ENCODE peak calls at places on chromosome 20, in four cellular contexts. S is left cardiac atrium, Z is head of caudate nucleus, L is HCT116. Y is an unnamed sample.

GRCh38 chr20:20457392-20458126 is 89.7 kb downstream of the INSM1 start:
- DNase-seq in S (no peak), Z (no peak), L (no peak), Y (no peak)

GRCh38 chr20:18224968-18225568 is 63.3 kb upstream of the ZNF133 start:
- DNase-seq in S (peak; percentile 49), Z (peak; percentile 31), L (peak; percentile 12), Y (no peak)

GRCh38 chr20:11850901-11851300 is 66.8 kb upstream of the BTBD3 start:
- DNase-seq in S (no peak), Z (no peak), L (peak; percentile 10), Y (no peak)

GRCh38 chr20:52972965-52973819 is 1.0 kb downstream of the TSHZ2 start:
- DNase-seq in S (peak; percentile 24), Z (no peak), L (no peak), Y (no peak)

GRCh38 chr20:36720510-36720909 is 25.4 kb downstream of the NDRG3 start:
- DNase-seq in S (no peak), Z (no peak), L (no peak), Y (no peak)

GRCh38 chr20:51339721-51340450 is 202.6 kb downstream of the NFATC2 start:
- DNase-seq in S (no peak), Z (no peak), L (no peak), Y (no peak)

GRCh38 chr20:60599381-60599780 is 641.2 kb downstream of the CDH26 start:
- DNase-seq in S (no peak), Z (no peak), L (no peak), Y (no peak)

GRCh38 chr20:25082498-25082873 is 545 bp upstream of the VSX1 start:
- DNase-seq in S (no peak), Z (no peak), L (no peak), Y (no peak)

GRCh38 chr20:17515053-17515452 is 16.1 kb downstream of the BFSP1 start:
- DNase-seq in S (no peak), Z (no peak), L (no peak), Y (no peak)

GRCh38 chr20:60055740-60056139 is 97.5 kb downstream of the CDH26 start:
- DNase-seq in S (peak; percentile 64), Z (peak; percentile 53), L (no peak), Y (no peak)

GRCh38 chr20:24084281-24084680 is 95.7 kb upstream of the GGTLC1 start:
- DNase-seq in S (no peak), Z (no peak), L (no peak), Y (no peak)

GRCh38 chr20:33482581-33482980 is 7.3 kb upstream of the CBFA2T2 start:
- DNase-seq in S (no peak), Z (no peak), L (no peak), Y (no peak)

GRCh38 chr20:8331740-8332412 is 199.8 kb downstream of the PLCB1 start:
- DNase-seq in S (peak; percentile 60), Z (peak; percentile 55), L (no peak), Y (no peak)

GRCh38 chr20:10524034-10524476 is 89.0 kb downstream of the SLX4IP start:
- DNase-seq in S (peak; percentile 63), Z (no peak), L (no peak), Y (peak; percentile 82)

GRCh38 chr20:45968801-45969711 is 2.9 kb downstream of the ZNF335 start:
- DNase-seq in S (no peak), Z (no peak), L (no peak), Y (peak; percentile 77)

GRCh38 chr20:24236963-24237362 is 232.5 kb upstream of the SYNDIG1 start:
- DNase-seq in S (no peak), Z (no peak), L (no peak), Y (no peak)

GRCh38 chr20:973785-974194 is 28.3 kb downstream of the RSPO4 start:
- DNase-seq in S (no peak), Z (peak; percentile 21), L (peak; percentile 55), Y (no peak)

GRCh38 chr20:53748176-53748575 is 154.5 kb upstream of the ZNF217 start:
- DNase-seq in S (no peak), Z (no peak), L (no peak), Y (no peak)

GRCh38 chr20:32052090-32052791 is at the start of gene HCK:
- DNase-seq in S (peak; percentile 56), Z (no peak), L (no peak), Y (no peak)

GRCh38 chr20:48406462-48407235 is 421.1 kb downstream of the PREX1 start:
- DNase-seq in S (no peak), Z (peak; percentile 24), L (no peak), Y (no peak)

GRCh38 chr20:40651121-40651520 is 37.9 kb downstream of the MAFB start:
- DNase-seq in S (no peak), Z (no peak), L (no peak), Y (no peak)

GRCh38 chr20:61516398-61517208 is 264.5 kb downstream of the CDH4 start:
- DNase-seq in S (peak; percentile 33), Z (no peak), L (no peak), Y (no peak)

GRCh38 chr20:49888341-49889244 is 26.7 kb downstream of the SPATA2 start:
- DNase-seq in S (no peak), Z (peak; percentile 92), L (peak; percentile 21), Y (peak; percentile 68)

Y was measured in suprapubic skin.